ENCODE peak calls at places on chromosomes 12 and 14, in seven cellular contexts. A, D, C, X, Z, S and N are unnamed samples.

GRCh38 chr14:68379510-68380303 is 413.2 kb downstream of the ZFP36L1 start:
- DNase-seq in A (no peak), D (no peak), C (no peak), X (no peak), Z (no peak), S (no peak), N (no peak)

GRCh38 chr12:10130042-10130441 is at the start of gene CLEC7A:
- DNase-seq in A (no peak), D (no peak), C (no peak), X (no peak), Z (no peak), S (no peak), N (no peak)

GRCh38 chr12:113325938-113326337 is 9.0 kb downstream of the SLC8B1 start:
- DNase-seq in A (no peak), D (peak; percentile 75), C (no peak), X (no peak), Z (peak; percentile 24), S (no peak), N (no peak)

GRCh38 chr12:95882080-95882479 is 23.3 kb downstream of the SNRPF start:
- DNase-seq in A (no peak), D (peak; percentile 34), C (no peak), X (no peak), Z (peak; percentile 53), S (no peak), N (no peak)

GRCh38 chr14:50345891-50346422 is 33.8 kb downstream of the DMAC2L start:
- DNase-seq in A (no peak), D (no peak), C (no peak), X (no peak), Z (no peak), S (no peak), N (no peak)

GRCh38 chr12:26281320-26281719 is 85.9 kb downstream of the SSPN start:
- DNase-seq in A (no peak), D (no peak), C (no peak), X (no peak), Z (no peak), S (no peak), N (no peak)

GRCh38 chr12:120162763-120163162 is 31.8 kb downstream of the GCN1 start:
- DNase-seq in A (no peak), D (no peak), C (no peak), X (no peak), Z (no peak), S (no peak), N (no peak)

GRCh38 chr12:56256326-56256960 is 1.7 kb downstream of the ANKRD52 start:
- DNase-seq in A (peak; percentile 55), D (peak; percentile 46), C (peak; percentile 33), X (no peak), Z (peak; percentile 28), S (no peak), N (no peak)

GRCh38 chr14:67704484-67705089 is 2.9 kb downstream of the RDH12 start:
- DNase-seq in A (peak; percentile 77), D (peak; percentile 54), C (no peak), X (no peak), Z (peak; percentile 62), S (peak; percentile 31), N (peak; percentile 66)

GRCh38 chr12:132410849-132411248 is 79.1 kb upstream of the FBRSL1 start:
- DNase-seq in A (no peak), D (no peak), C (no peak), X (no peak), Z (no peak), S (no peak), N (no peak)

GRCh38 chr12:107282628-107283027 is 189.3 kb upstream of the CRY1 start:
- DNase-seq in A (no peak), D (no peak), C (no peak), X (no peak), Z (no peak), S (peak; percentile 59), N (no peak)

GRCh38 chr12:122474324-122474716 is 26.4 kb downstream of the ZCCHC8 start:
- DNase-seq in A (no peak), D (no peak), C (no peak), X (no peak), Z (no peak), S (no peak), N (no peak)
- H2AK5ac ChIP-seq in A (no peak overlapping the region), D (no peak overlapping the region), C (no peak overlapping the region), X (no peak overlapping the region), Z (no peak overlapping the region), S (no peak overlapping the region), N (no peak overlapping the region)

GRCh38 chr12:110253176-110253575 is 27.9 kb upstream of the ATP2A2 start:
- DNase-seq in A (no peak), D (peak; percentile 61), C (peak; percentile 26), X (no peak), Z (peak; percentile 69), S (no peak), N (no peak)
- H3K18ac ChIP-seq in A (no peak overlapping the region), D (peak overlapping the region; percentile 31), C (no peak overlapping the region), X (no peak overlapping the region), Z (no peak overlapping the region), S (no peak overlapping the region), N (no peak overlapping the region)

DNA sequence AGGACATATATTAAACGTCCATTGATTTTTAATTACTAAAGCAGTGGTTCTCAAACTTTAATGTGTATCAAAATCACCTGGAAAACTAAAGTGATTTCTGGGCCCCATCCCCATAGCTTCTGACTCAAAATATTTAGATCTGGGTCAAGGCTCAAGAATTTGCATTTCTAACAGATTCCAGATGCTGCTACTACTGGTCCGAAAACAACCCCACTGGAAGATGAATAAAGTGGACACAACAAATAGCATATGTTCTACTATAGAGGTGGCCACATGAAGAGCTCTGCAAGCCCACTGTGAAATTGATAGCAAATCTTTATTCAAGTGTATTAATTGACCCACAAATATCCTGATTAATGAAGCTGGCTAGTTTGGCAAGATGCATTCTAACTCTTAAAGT is 69.4 kb downstream of the SPATA7 start:
- DNase-seq in A (no peak), D (peak; percentile 42), C (no peak), X (no peak), Z (no peak), S (no peak), N (no peak)
- H2BK5ac ChIP-seq in A (no peak overlapping the region), D (no peak overlapping the region), C (no peak overlapping the region), X (no peak overlapping the region), Z (no peak overlapping the region), S (no peak overlapping the region), N (no peak overlapping the region)

DNA sequence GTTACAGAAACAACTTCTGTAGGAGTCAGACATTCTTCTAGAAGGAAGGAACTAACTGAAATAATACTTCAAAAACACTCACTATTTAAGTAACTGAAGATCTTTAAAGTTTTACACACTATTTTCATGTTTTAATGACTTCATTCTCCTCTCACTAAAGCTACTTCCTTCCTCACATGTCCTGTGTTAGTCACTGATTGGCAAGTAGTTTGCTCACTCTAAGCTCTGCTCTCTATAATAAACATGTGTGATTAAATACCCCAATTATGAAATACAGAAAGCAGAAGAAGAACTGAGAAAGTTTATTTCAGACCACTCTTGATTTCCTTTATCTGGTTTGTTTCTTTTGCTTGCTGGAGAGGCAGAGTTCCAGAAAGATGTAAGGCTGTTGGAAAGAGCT is 521.9 kb upstream of the SEL1L start:
- DNase-seq in A (no peak), D (no peak), C (no peak), X (no peak), Z (no peak), S (no peak), N (no peak)
- H2AK5ac ChIP-seq in A (no peak overlapping the region), D (no peak overlapping the region), C (no peak overlapping the region), X (no peak overlapping the region), Z (no peak overlapping the region), S (no peak overlapping the region), N (no peak overlapping the region)

GRCh38 chr12:127459687-127460086 is 807.3 kb upstream of the TMEM132C start:
- DNase-seq in A (no peak), D (no peak), C (no peak), X (no peak), Z (no peak), S (no peak), N (no peak)
- H3K18ac ChIP-seq in A (no peak overlapping the region), D (no peak overlapping the region), C (no peak overlapping the region), X (no peak overlapping the region), Z (no peak overlapping the region), S (no peak overlapping the region), N (no peak overlapping the region)

GRCh38 chr14:72925171-72925759 is 999 bp upstream of the DCAF4 start:
- DNase-seq in A (no peak), D (no peak), C (no peak), X (no peak), Z (no peak), S (no peak), N (no peak)
- H2BK5ac ChIP-seq in A (no peak overlapping the region), D (no peak overlapping the region), C (no peak overlapping the region), X (no peak overlapping the region), Z (no peak overlapping the region), S (no peak overlapping the region), N (no peak overlapping the region)

GRCh38 chr12:114902665-114903393 is 218.9 kb upstream of the TBX3 start:
- DNase-seq in A (no peak), D (peak; percentile 96), C (no peak), X (no peak), Z (peak; percentile 70), S (no peak), N (no peak)
- H2AK5ac ChIP-seq in A (peak overlapping the region; percentile 73), D (peak overlapping the region; percentile 27), C (no peak overlapping the region), X (no peak overlapping the region), Z (no peak overlapping the region), S (no peak overlapping the region), N (no peak overlapping the region)

GRCh38 chr12:54571857-54572195 is 16.6 kb downstream of the PPP1R1A start:
- DNase-seq in A (no peak), D (no peak), C (no peak), X (no peak), Z (no peak), S (peak; percentile 12), N (no peak)
- H3K18ac ChIP-seq in A (no peak overlapping the region), D (no peak overlapping the region), C (peak overlapping the region; percentile 85), X (no peak overlapping the region), Z (no peak overlapping the region), S (no peak overlapping the region), N (no peak overlapping the region)

GRCh38 chr12:45302621-45303020 is 86.7 kb downstream of the ANO6 start:
- DNase-seq in A (no peak), D (peak; percentile 22), C (no peak), X (no peak), Z (no peak), S (no peak), N (no peak)
- H2BK5ac ChIP-seq in A (no peak overlapping the region), D (no peak overlapping the region), C (no peak overlapping the region), X (no peak overlapping the region), Z (no peak overlapping the region), S (no peak overlapping the region), N (no peak overlapping the region)

DNA sequence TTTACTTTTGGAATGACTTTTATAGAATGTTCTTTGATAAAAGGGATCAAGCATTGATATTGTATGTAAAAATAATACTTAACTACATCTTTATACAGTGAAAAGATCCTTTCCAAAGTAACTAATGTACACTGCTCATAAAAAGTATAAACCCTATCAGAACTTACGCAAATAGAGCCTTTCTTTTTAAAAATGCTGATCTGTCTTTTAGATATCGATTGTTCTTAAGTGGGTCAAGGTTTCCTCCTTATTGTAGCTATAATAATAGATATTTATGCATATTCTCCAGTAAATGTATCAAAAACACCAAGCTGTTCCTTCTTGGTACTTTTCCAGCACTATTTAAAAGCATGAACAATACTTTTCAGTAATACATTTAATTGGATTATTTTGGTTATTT is 68.5 kb downstream of the PPHLN1 start:
- DNase-seq in A (no peak), D (no peak), C (no peak), X (no peak), Z (no peak), S (no peak), N (no peak)
- H2AK5ac ChIP-seq in A (no peak overlapping the region), D (no peak overlapping the region), C (no peak overlapping the region), X (no peak overlapping the region), Z (no peak overlapping the region), S (no peak overlapping the region), N (no peak overlapping the region)